ENCODE peak calls at places on chromosomes 1 and 21, in six cellular contexts. D is IMR-90, P is mesendoderm, V is H9, N is mesenchymal stem cell, J is H1. O is an unnamed sample.

GRCh38 chr21:34865922-34866271 is 183.2 kb downstream of the RUNX1 start:
- DNase-seq in P (peak), V (peak), J (peak), N (peak), D (no peak), O (no peak)

GRCh38 chr1:243316366-243316989 is 60.6 kb downstream of the SDCCAG8 start:
- DNase-seq in V (peak), D (no peak), P (no peak), J (peak), N (no peak), O (peak)

GRCh38 chr1:28582248-28582615 is 9.8 kb upstream of the RAB42 start:
- DNase-seq in J (no peak), V (no peak), N (no peak), P (no peak), D (no peak), O (no peak)

GRCh38 chr1:78297828-78298227 is 192.9 kb upstream of the PTGFR start:
- DNase-seq in N (no peak), D (no peak), J (no peak), V (no peak), P (peak), O (no peak)

GRCh38 chr1:150995896-150996295 is 10.8 kb downstream of the MINDY1 start:
- DNase-seq in P (peak), V (peak), J (no peak), N (peak), D (no peak), O (no peak)

GRCh38 chr1:117783586-117784396 is 145.6 kb downstream of the GDAP2 start:
- DNase-seq in D (no peak), N (no peak), J (no peak), P (no peak), V (no peak), O (no peak)

GRCh38 chr1:30785181-30785580 is 27.6 kb upstream of the LAPTM5 start:
- DNase-seq in J (no peak), V (no peak), P (no peak), D (no peak), N (no peak), O (no peak)

GRCh38 chr1:89607888-89608626 is 24.9 kb upstream of the LRRC8C start:
- DNase-seq in V (no peak), P (no peak), N (peak), D (peak), J (no peak), O (no peak)

GRCh38 chr1:4177425-4178150 is 277.5 kb upstream of the C1orf174 start:
- DNase-seq in D (no peak), J (no peak), V (no peak), N (no peak), P (no peak), O (no peak)

GRCh38 chr1:230120949-230121381 is 53.9 kb downstream of the GALNT2 start:
- DNase-seq in P (peak), N (peak), V (no peak), J (no peak), D (no peak), O (no peak)

GRCh38 chr1:180901221-180901990 is 11.3 kb upstream of the KIAA1614 start:
- DNase-seq in D (no peak), J (no peak), N (no peak), P (no peak), V (no peak), O (no peak)

GRCh38 chr1:90715334-90715733 is 1.8 kb downstream of the BARHL2 start:
- DNase-seq in P (no peak), V (no peak), N (no peak), J (no peak), D (no peak), O (no peak)

GRCh38 chr1:237228421-237228820 is 186.4 kb downstream of the RYR2 start:
- DNase-seq in J (no peak), D (no peak), V (no peak), N (no peak), P (no peak), O (no peak)

GRCh38 chr1:8097077-8097799 is 71.1 kb upstream of the ERRFI1 start:
- DNase-seq in N (peak), D (peak), J (no peak), V (no peak), P (no peak), O (no peak)

GRCh38 chr1:234929369-234929768 is 199.3 kb downstream of the TOMM20 start:
- DNase-seq in V (peak), P (no peak), J (no peak), D (no peak), N (no peak), O (no peak)

GRCh38 chr1:36925251-36925650 is 109.1 kb downstream of the GRIK3 start:
- DNase-seq in D (no peak), V (no peak), J (no peak), P (no peak), N (no peak), O (no peak)

GRCh38 chr21:41345934-41346685 is 15.7 kb upstream of the MX2 start:
- DNase-seq in J (no peak), P (no peak), D (no peak), V (no peak), N (no peak), O (no peak)

GRCh38 chr1:27727126-27727525 is 1.4 kb downstream of the FAM76A start:
- DNase-seq in V (no peak), P (no peak), J (no peak), D (peak), N (peak), O (no peak)

GRCh38 chr1:1089731-1090423 is 15.8 kb upstream of the RNF223 start:
- DNase-seq in J (no peak), N (no peak), D (no peak), P (no peak), V (no peak), O (no peak)

GRCh38 chr1:14339288-14339687 is 259.2 kb upstream of the KAZN start:
- DNase-seq in J (no peak), N (no peak), P (no peak), V (no peak), D (no peak), O (no peak)

GRCh38 chr1:39130297-39130696 is 74.2 kb upstream of the MACF1 start:
- DNase-seq in P (no peak), N (peak), D (peak), V (no peak), J (no peak), O (no peak)

GRCh38 chr1:64881281-64881680 is 85.1 kb downstream of the JAK1 start:
- DNase-seq in J (no peak), P (no peak), V (no peak), N (no peak), D (peak), O (no peak)

GRCh38 chr1:175597969-175598765 is 145.2 kb downstream of the TNR start:
- DNase-seq in J (no peak), P (no peak), D (peak), V (no peak), N (peak), O (no peak)

GRCh38 chr1:170536924-170537551 is 5.1 kb downstream of the GORAB start:
- DNase-seq in D (no peak), J (no peak), N (peak), P (no peak), V (no peak), O (no peak)

GRCh38 chr1:24557220-24557619 is 1.3 kb downstream of the NCMAP start:
- DNase-seq in D (no peak), J (no peak), V (no peak), N (no peak), P (no peak), O (no peak)

GRCh38 chr21:45041984-45042663 is 32.3 kb upstream of the ADARB1 start:
- DNase-seq in V (no peak), P (no peak), N (no peak), J (no peak), D (no peak), O (no peak)
- H3K4me2 ChIP-seq in V (no peak), P (no peak), N (no peak), J (no peak), D (peak), O (no peak)

GRCh38 chr1:40663324-40664166 is 1.9 kb downstream of the RIMS3 start:
- DNase-seq in J (no peak), P (peak), V (no peak), N (no peak), D (no peak), O (no peak)

GRCh38 chr1:40659649-40659947 is 5.9 kb downstream of the RIMS3 start:
- DNase-seq in J (no peak), V (no peak), P (no peak), N (no peak), D (no peak), O (no peak)

GRCh38 chr1:40662151-40662550 is 3.3 kb downstream of the RIMS3 start:
- DNase-seq in P (peak), N (no peak), V (no peak), D (no peak), J (no peak), O (no peak)

GRCh38 chr1:40662864-40663263 is 2.6 kb downstream of the RIMS3 start:
- DNase-seq in P (peak), V (no peak), J (no peak), D (peak), N (peak), O (no peak)

GRCh38 chr1:40661678-40662077 is 3.8 kb downstream of the RIMS3 start:
- DNase-seq in D (no peak), J (no peak), P (no peak), N (no peak), V (no peak), O (no peak)
- H2BK15ac ChIP-seq in D (no peak), J (peak), P (no peak), N (no peak), V (no peak), O (no peak)

GRCh38 chr1:94099303-94099702 is 21.6 kb downstream of the ABCA4 start:
- DNase-seq in N (no peak), V (no peak), D (no peak), J (no peak), P (no peak), O (no peak)

GRCh38 chr1:94095744-94096469 is 25.0 kb downstream of the ABCA4 start:
- DNase-seq in V (no peak), N (no peak), P (no peak), D (peak), J (no peak), O (no peak)

GRCh38 chr1:94095112-94095637 is 25.8 kb downstream of the ABCA4 start:
- DNase-seq in J (no peak), N (peak), V (no peak), D (peak), P (no peak), O (no peak)

GRCh38 chr1:94098585-94099111 is 22.3 kb downstream of the ABCA4 start:
- DNase-seq in J (no peak), D (no peak), V (no peak), N (no peak), P (no peak), O (no peak)

GRCh38 chr1:94096797-94097549 is 24.0 kb downstream of the ABCA4 start:
- DNase-seq in P (no peak), J (no peak), N (peak), V (no peak), D (peak), O (no peak)
- H2AK5ac ChIP-seq in P (no peak), J (no peak), N (peak), V (no peak), D (peak), O (no peak)

DNA sequence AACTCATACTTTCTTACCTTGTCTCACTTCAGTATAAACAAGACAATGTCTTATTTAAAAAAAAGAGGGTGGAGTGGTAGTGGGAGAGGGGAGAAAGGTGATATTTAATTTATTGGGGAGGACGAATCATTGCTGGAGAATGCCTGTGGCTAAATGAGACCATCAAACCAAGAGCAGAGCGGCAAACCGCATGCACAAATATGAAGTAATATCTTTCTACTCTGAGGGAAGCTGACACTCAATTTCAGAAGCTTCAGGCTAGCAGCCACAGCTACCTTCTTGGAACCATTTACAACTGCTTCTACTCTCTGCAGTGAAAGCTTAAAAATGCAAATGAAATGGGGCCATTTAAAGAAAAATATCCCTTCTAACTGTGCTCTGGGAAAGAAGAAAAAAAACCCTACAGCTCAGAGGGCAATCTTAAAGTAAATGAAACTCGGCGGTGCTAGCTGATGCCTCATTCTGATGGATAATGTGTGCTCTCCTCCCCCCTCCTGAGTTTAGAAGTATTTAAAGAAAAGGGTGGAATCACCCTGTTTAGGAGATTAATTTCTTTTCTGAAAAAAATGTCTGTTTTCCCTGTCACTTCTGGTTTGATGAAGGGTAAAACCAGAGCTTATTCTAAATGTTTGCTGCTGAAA is 178.2 kb upstream of the CAMK1G start:
- DNase-seq in P (no peak), D (peak), V (no peak), N (no peak), J (no peak), O (no peak)
- H3K4me2 ChIP-seq in P (no peak), D (peak), V (peak), N (no peak), J (peak), O (no peak)

O was measured in neuronal stem cell.